ENCODE peak calls at places on chromosomes 11 and 22, in four cellular contexts. J is progenitor cell of endocrine pancreas, B is kidney epithelial cell, H is upper lobe of right lung. Z is an unnamed sample.

GRCh38 chr11:111730871-111731591 is 35.2 kb downstream of the PPP2R1B start:
- DNase-seq in H (no peak), B (no peak), J (no peak), Z (peak)

GRCh38 chr11:70948855-70949551 is 303.4 kb downstream of the SHANK2 start:
- DNase-seq in H (no peak), B (no peak), J (no peak), Z (no peak)

GRCh38 chr22:22810018-22810427 is 77.6 kb upstream of the IGLL5 start:
- DNase-seq in B (no peak), H (peak), J (peak), Z (peak)

GRCh38 chr11:122758361-122758760 is 79.9 kb upstream of the CRTAM start:
- DNase-seq in B (no peak), J (no peak), H (no peak), Z (no peak)

GRCh38 chr11:44505591-44506054 is 59.8 kb upstream of the CD82 start:
- DNase-seq in B (no peak), J (no peak), H (no peak), Z (peak)

GRCh38 chr11:8101421-8101820 is 20.4 kb downstream of the TUB start:
- DNase-seq in H (no peak), B (no peak), J (no peak), Z (no peak)

GRCh38 chr11:104624021-104624420 is 274.2 kb downstream of the CASP12 start:
- DNase-seq in B (no peak), J (no peak), H (no peak), Z (no peak)

GRCh38 chr22:37636186-37636948 is 3.1 kb upstream of the SH3BP1 start:
- DNase-seq in J (no peak), H (no peak), B (no peak), Z (peak)

GRCh38 chr22:41341990-41342389 is 39.8 kb upstream of the TEF start:
- DNase-seq in H (no peak), J (no peak), B (no peak), Z (no peak)

GRCh38 chr11:57896641-57897145 is 127.0 kb upstream of the OR9Q1 start:
- DNase-seq in B (no peak), J (no peak), H (no peak), Z (no peak)

GRCh38 chr11:73961321-73961720 is 10.5 kb downstream of the DNAJB13 start:
- DNase-seq in B (no peak), H (no peak), J (no peak), Z (peak)

GRCh38 chr11:29310706-29311342 is 706.0 kb downstream of the KCNA4 start:
- DNase-seq in H (no peak), B (no peak), J (no peak), Z (no peak)

GRCh38 chr22:38924197-38924952 is 33.0 kb upstream of the APOBEC3A start:
- DNase-seq in H (peak), J (no peak), B (peak), Z (peak)

GRCh38 chr22:50708996-50709395 is 29.0 kb upstream of the ACR start:
- DNase-seq in J (no peak), B (no peak), H (peak), Z (no peak)

GRCh38 chr11:17544181-17544622 is at the start of gene USH1C:
- DNase-seq in H (no peak), B (no peak), J (no peak), Z (no peak)

GRCh38 chr11:126840975-126841374 is 159.6 kb downstream of the KIRREL3 start:
- DNase-seq in J (no peak), B (no peak), H (no peak), Z (no peak)

GRCh38 chr11:45089845-45090499 is 56.5 kb upstream of the PRDM11 start:
- DNase-seq in B (no peak), J (no peak), H (no peak), Z (peak)

GRCh38 chr11:70834277-70834940 is 418.0 kb downstream of the SHANK2 start:
- DNase-seq in H (no peak), J (no peak), B (no peak), Z (no peak)

GRCh38 chr11:134579709-134580634 is 167.9 kb upstream of the B3GAT1 start:
- DNase-seq in B (no peak), H (peak), J (no peak), Z (no peak)

GRCh38 chr11:20367313-20367948 is 3.9 kb downstream of the HTATIP2 start:
- DNase-seq in H (no peak), J (no peak), B (peak), Z (peak)

GRCh38 chr22:23180301-23180892 is at the start of gene BCR:
- DNase-seq in H (peak), J (peak), B (no peak), Z (peak)

GRCh38 chr11:11661356-11662040 is 39.7 kb upstream of the GALNT18 start:
- DNase-seq in B (no peak), H (no peak), J (no peak), Z (no peak)

Z was measured in EL.